ENCODE peak calls at places on chromosomes 13 and 19, in ten cellular contexts. O is endothelial cell of umbilical vein, Z is breast epithelium, H is Peyer's patch, C is tibial nerve, D is spleen, U is HCT116, Q is uterus, L is transverse colon, B is sigmoid colon. N is an unnamed sample.

GRCh38 chr13:47929156-47929555 is 71.9 kb downstream of the SUCLA2 start:
- DNase-seq in O (no peak), Z (no peak), H (no peak), C (no peak), D (no peak), U (no peak), Q (no peak), L (no peak), B (no peak), N (no peak)

GRCh38 chr13:20446900-20447299 is 78.8 kb downstream of the CRYL1 start:
- DNase-seq in O (no peak), Z (no peak), H (no peak), C (no peak), D (no peak), U (no peak), Q (no peak), L (no peak), B (no peak), N (no peak)

GRCh38 chr13:19681517-19681916 is 48.1 kb downstream of the MPHOSPH8 start:
- DNase-seq in O (peak), Z (no peak), H (no peak), C (no peak), D (no peak), U (no peak), Q (no peak), L (no peak), B (no peak), N (no peak)

GRCh38 chr19:33606556-33606955 is 15.2 kb upstream of the CHST8 start:
- DNase-seq in O (no peak), Z (no peak), H (no peak), C (no peak), D (no peak), U (no peak), Q (no peak), L (no peak), B (no peak), N (no peak)

GRCh38 chr19:3932931-3933810 is at the start of gene NMRK2:
- DNase-seq in O (no peak), Z (no peak), H (no peak), C (no peak), D (no peak), U (no peak), Q (no peak), L (no peak), B (no peak), N (peak)

GRCh38 chr13:99225078-99225477 is 24.4 kb downstream of the UBAC2 start:
- DNase-seq in O (no peak), Z (no peak), H (no peak), C (no peak), D (no peak), U (no peak), Q (no peak), L (no peak), B (no peak), N (no peak)

GRCh38 chr13:33536639-33537425 is 251.3 kb upstream of the STARD13 start:
- DNase-seq in O (no peak), Z (no peak), H (no peak), C (no peak), D (no peak), U (no peak), Q (no peak), L (no peak), B (no peak), N (no peak)

GRCh38 chr13:20772401-20773131 is 1.2 kb downstream of the EEF1AKMT1 start:
- DNase-seq in O (no peak), Z (no peak), H (no peak), C (no peak), D (no peak), U (no peak), Q (no peak), L (no peak), B (no peak), N (no peak)

GRCh38 chr13:96822900-96823299 is 171.4 kb downstream of the OXGR1 start:
- DNase-seq in O (peak), Z (no peak), H (no peak), C (no peak), D (no peak), U (peak), Q (no peak), L (peak), B (no peak), N (no peak)

GRCh38 chr13:48144413-48145035 is 49.6 kb upstream of the MED4 start:
- DNase-seq in O (peak), Z (no peak), H (peak), C (no peak), D (no peak), U (no peak), Q (peak), L (peak), B (no peak), N (peak)

GRCh38 chr13:36453518-36453917 is 21.2 kb downstream of the CCNA1 start:
- DNase-seq in O (peak), Z (no peak), H (no peak), C (no peak), D (no peak), U (no peak), Q (no peak), L (no peak), B (no peak), N (no peak)
- TF ChIP-seq CTCF in O (peak), Z (no peak), H (no peak), C (no peak), D (no peak), U (no peak), Q (peak), L (no peak), B (no peak), N (no peak)

DNA sequence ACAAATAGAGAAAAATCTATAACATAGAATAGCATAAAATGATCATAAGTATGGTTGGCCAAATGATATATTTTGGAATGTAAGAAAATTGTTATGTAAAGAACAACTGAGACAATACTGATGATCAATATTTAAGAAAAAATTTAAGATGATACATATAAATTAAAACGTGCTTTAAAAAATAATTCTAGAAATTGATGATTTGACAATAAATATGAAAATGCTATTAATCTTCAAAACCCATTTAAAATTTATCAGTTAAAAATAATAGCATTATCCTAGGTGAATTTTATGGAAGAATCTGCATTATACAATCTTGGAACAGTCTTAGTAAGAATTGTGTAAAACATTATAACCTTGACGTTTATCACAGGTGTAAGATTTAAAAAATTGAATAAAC is 95.1 kb upstream of the DACH1 start:
- DNase-seq in O (no peak), Z (no peak), H (no peak), C (no peak), D (no peak), U (no peak), Q (no peak), L (no peak), B (no peak), N (no peak)
- TF ChIP-seq POLR2A in O (no peak), Z (no peak), H (no peak), C (no peak), D (no peak), U (no peak), Q (no peak), L (no peak), B (no peak), N (no peak)

GRCh38 chr13:110698689-110699088 is 7.2 kb downstream of the CARS2 start:
- DNase-seq in O (no peak), Z (no peak), H (no peak), C (no peak), D (peak), U (no peak), Q (no peak), L (no peak), B (no peak), N (no peak)
- H3K27ac ChIP-seq in O (no peak), Z (no peak), H (no peak), C (no peak), D (no peak), U (no peak), Q (no peak), L (no peak), B (no peak), N (no peak)

GRCh38 chr19:16325671-16326400 is 1.2 kb downstream of the KLF2 start:
- DNase-seq in O (peak), Z (no peak), H (peak), C (no peak), D (peak), U (no peak), Q (peak), L (peak), B (peak), N (peak)
- TF ChIP-seq CTCF in O (no peak), Z (no peak), H (no peak), C (no peak), D (no peak), U (no peak), Q (no peak), L (no peak), B (no peak), N (no peak)

N was measured in heart left ventricle.